ENCODE peak calls at places on chromosomes 5 and 9, in ten cellular contexts. One of them, this sample, is unnamed.

GRCh38 chr5:110343616-110344015 is 382.9 kb downstream of the TMEM232 start:
- DNase-seq in fibroblast of the conjunctiva: no peak
- DNase-seq in NCI-H2171: no peak
- DNase-seq in stimulated activated CD8-positive, alpha-beta memory T cell treated with anti-CD3 and anti-CD28 coated beads, Interleukin-7, amount 100 ng/mL, for 4 hours: no peak
- DNase-seq in fibroblast of pulmonary artery: no peak
- DNase-seq in SK-N-MC: no peak
- DNase-seq in T-helper 9 cell: no peak
- DNase-seq in A172: no peak
- DNase-seq in NCI-H1105 treated with DMSO at 0.1 percent for 48 hours: no peak
- DNase-seq in SW 1271: no peak
- DNase-seq in this sample: no peak

GRCh38 chr5:179380211-179381035 is 35.2 kb upstream of the ADAMTS2 start:
- DNase-seq in SW 1271: no peak
- DNase-seq in A172: no peak
- DNase-seq in T-helper 9 cell: no peak
- DNase-seq in fibroblast of the conjunctiva: no peak
- DNase-seq in NCI-H1105 treated with DMSO at 0.1 percent for 48 hours: no peak
- DNase-seq in stimulated activated CD8-positive, alpha-beta memory T cell treated with anti-CD3 and anti-CD28 coated beads, Interleukin-7, amount 100 ng/mL, for 4 hours: no peak
- DNase-seq in SK-N-MC: no peak
- DNase-seq in NCI-H2171: no peak
- DNase-seq in fibroblast of pulmonary artery: no peak
- DNase-seq in this sample: no peak

GRCh38 chr9:124783830-124784229 is 6.9 kb downstream of the OLFML2A start:
- DNase-seq in fibroblast of the conjunctiva: no peak
- DNase-seq in NCI-H1105 treated with DMSO at 0.1 percent for 48 hours: no peak
- DNase-seq in NCI-H2171: no peak
- DNase-seq in SK-N-MC: no peak
- DNase-seq in stimulated activated CD8-positive, alpha-beta memory T cell treated with anti-CD3 and anti-CD28 coated beads, Interleukin-7, amount 100 ng/mL, for 4 hours: no peak
- DNase-seq in SW 1271: no peak
- DNase-seq in T-helper 9 cell: no peak
- DNase-seq in A172: no peak
- DNase-seq in fibroblast of pulmonary artery: no peak
- DNase-seq in this sample: no peak

GRCh38 chr9:20358201-20358600 is 264.1 kb downstream of the MLLT3 start:
- DNase-seq in SK-N-MC: no peak
- DNase-seq in T-helper 9 cell: no peak
- DNase-seq in NCI-H1105 treated with DMSO at 0.1 percent for 48 hours: no peak
- DNase-seq in A172: no peak
- DNase-seq in stimulated activated CD8-positive, alpha-beta memory T cell treated with anti-CD3 and anti-CD28 coated beads, Interleukin-7, amount 100 ng/mL, for 4 hours: no peak
- DNase-seq in fibroblast of pulmonary artery: peak
- DNase-seq in SW 1271: no peak
- DNase-seq in fibroblast of the conjunctiva: peak
- DNase-seq in NCI-H2171: no peak
- DNase-seq in this sample: no peak

GRCh38 chr9:116369706-116370105 is 216.1 kb downstream of the PAPPA start:
- DNase-seq in fibroblast of pulmonary artery: no peak
- DNase-seq in stimulated activated CD8-positive, alpha-beta memory T cell treated with anti-CD3 and anti-CD28 coated beads, Interleukin-7, amount 100 ng/mL, for 4 hours: no peak
- DNase-seq in fibroblast of the conjunctiva: no peak
- DNase-seq in T-helper 9 cell: no peak
- DNase-seq in NCI-H2171: no peak
- DNase-seq in SW 1271: no peak
- DNase-seq in A172: no peak
- DNase-seq in NCI-H1105 treated with DMSO at 0.1 percent for 48 hours: no peak
- DNase-seq in SK-N-MC: no peak
- DNase-seq in this sample: no peak

GRCh38 chr9:129626944-129627297 is 958 bp downstream of the NTMT1 start:
- DNase-seq in fibroblast of the conjunctiva: no peak
- DNase-seq in SW 1271: peak
- DNase-seq in fibroblast of pulmonary artery: peak
- DNase-seq in NCI-H1105 treated with DMSO at 0.1 percent for 48 hours: no peak
- DNase-seq in stimulated activated CD8-positive, alpha-beta memory T cell treated with anti-CD3 and anti-CD28 coated beads, Interleukin-7, amount 100 ng/mL, for 4 hours: no peak
- DNase-seq in NCI-H2171: no peak
- DNase-seq in T-helper 9 cell: no peak
- DNase-seq in A172: peak
- DNase-seq in SK-N-MC: no peak
- DNase-seq in this sample: no peak

GRCh38 chr5:132049559-132049958 is 10.9 kb upstream of the IL3 start:
- DNase-seq in NCI-H2171: no peak
- DNase-seq in fibroblast of pulmonary artery: no peak
- DNase-seq in SW 1271: no peak
- DNase-seq in stimulated activated CD8-positive, alpha-beta memory T cell treated with anti-CD3 and anti-CD28 coated beads, Interleukin-7, amount 100 ng/mL, for 4 hours: no peak
- DNase-seq in NCI-H1105 treated with DMSO at 0.1 percent for 48 hours: no peak
- DNase-seq in fibroblast of the conjunctiva: no peak
- DNase-seq in T-helper 9 cell: no peak
- DNase-seq in A172: no peak
- DNase-seq in SK-N-MC: no peak
- DNase-seq in this sample: peak

GRCh38 chr5:115858396-115858795 is 16.7 kb downstream of the AP3S1 start:
- DNase-seq in fibroblast of the conjunctiva: no peak
- DNase-seq in NCI-H2171: no peak
- DNase-seq in A172: no peak
- DNase-seq in NCI-H1105 treated with DMSO at 0.1 percent for 48 hours: no peak
- DNase-seq in SW 1271: no peak
- DNase-seq in SK-N-MC: no peak
- DNase-seq in fibroblast of pulmonary artery: no peak
- DNase-seq in stimulated activated CD8-positive, alpha-beta memory T cell treated with anti-CD3 and anti-CD28 coated beads, Interleukin-7, amount 100 ng/mL, for 4 hours: no peak
- DNase-seq in T-helper 9 cell: no peak
- DNase-seq in this sample: no peak

GRCh38 chr5:124867064-124867707 is 120.7 kb upstream of the ZNF608 start:
- DNase-seq in NCI-H1105 treated with DMSO at 0.1 percent for 48 hours: no peak
- DNase-seq in fibroblast of the conjunctiva: no peak
- DNase-seq in fibroblast of pulmonary artery: peak
- DNase-seq in NCI-H2171: no peak
- DNase-seq in SK-N-MC: no peak
- DNase-seq in T-helper 9 cell: no peak
- DNase-seq in SW 1271: no peak
- DNase-seq in stimulated activated CD8-positive, alpha-beta memory T cell treated with anti-CD3 and anti-CD28 coated beads, Interleukin-7, amount 100 ng/mL, for 4 hours: no peak
- DNase-seq in A172: peak
- DNase-seq in this sample: no peak

GRCh38 chr5:178471666-178472065 is 118.5 kb downstream of the COL23A1 start:
- DNase-seq in SW 1271: no peak
- DNase-seq in A172: no peak
- DNase-seq in fibroblast of pulmonary artery: no peak
- DNase-seq in NCI-H1105 treated with DMSO at 0.1 percent for 48 hours: no peak
- DNase-seq in fibroblast of the conjunctiva: no peak
- DNase-seq in SK-N-MC: no peak
- DNase-seq in stimulated activated CD8-positive, alpha-beta memory T cell treated with anti-CD3 and anti-CD28 coated beads, Interleukin-7, amount 100 ng/mL, for 4 hours: no peak
- DNase-seq in NCI-H2171: no peak
- DNase-seq in T-helper 9 cell: no peak
- DNase-seq in this sample: no peak

GRCh38 chr9:129887210-129888084 is 52.2 kb downstream of the USP20 start:
- DNase-seq in NCI-H2171: no peak
- DNase-seq in SK-N-MC: no peak
- DNase-seq in stimulated activated CD8-positive, alpha-beta memory T cell treated with anti-CD3 and anti-CD28 coated beads, Interleukin-7, amount 100 ng/mL, for 4 hours: peak
- DNase-seq in A172: no peak
- DNase-seq in fibroblast of the conjunctiva: no peak
- DNase-seq in NCI-H1105 treated with DMSO at 0.1 percent for 48 hours: no peak
- DNase-seq in fibroblast of pulmonary artery: peak
- DNase-seq in T-helper 9 cell: peak
- DNase-seq in SW 1271: no peak
- DNase-seq in this sample: peak

GRCh38 chr5:52077941-52078825 is 694.9 kb downstream of the ISL1 start:
- DNase-seq in fibroblast of pulmonary artery: no peak
- DNase-seq in NCI-H1105 treated with DMSO at 0.1 percent for 48 hours: peak
- DNase-seq in A172: no peak
- DNase-seq in fibroblast of the conjunctiva: no peak
- DNase-seq in stimulated activated CD8-positive, alpha-beta memory T cell treated with anti-CD3 and anti-CD28 coated beads, Interleukin-7, amount 100 ng/mL, for 4 hours: no peak
- DNase-seq in T-helper 9 cell: no peak
- DNase-seq in NCI-H2171: no peak
- DNase-seq in SW 1271: no peak
- DNase-seq in SK-N-MC: no peak
- DNase-seq in this sample: no peak

GRCh38 chr9:137761032-137761431 is 116.5 kb upstream of the CACNA1B start:
- DNase-seq in stimulated activated CD8-positive, alpha-beta memory T cell treated with anti-CD3 and anti-CD28 coated beads, Interleukin-7, amount 100 ng/mL, for 4 hours: no peak
- DNase-seq in fibroblast of pulmonary artery: no peak
- DNase-seq in SK-N-MC: no peak
- DNase-seq in A172: no peak
- DNase-seq in T-helper 9 cell: no peak
- DNase-seq in NCI-H1105 treated with DMSO at 0.1 percent for 48 hours: no peak
- DNase-seq in fibroblast of the conjunctiva: no peak
- DNase-seq in SW 1271: no peak
- DNase-seq in NCI-H2171: no peak
- DNase-seq in this sample: no peak

GRCh38 chr5:96522635-96523355 is 89.7 kb upstream of the PCSK1 start:
- DNase-seq in SK-N-MC: no peak
- DNase-seq in fibroblast of pulmonary artery: no peak
- DNase-seq in T-helper 9 cell: no peak
- DNase-seq in stimulated activated CD8-positive, alpha-beta memory T cell treated with anti-CD3 and anti-CD28 coated beads, Interleukin-7, amount 100 ng/mL, for 4 hours: no peak
- DNase-seq in SW 1271: no peak
- DNase-seq in NCI-H2171: no peak
- DNase-seq in A172: no peak
- DNase-seq in fibroblast of the conjunctiva: no peak
- DNase-seq in NCI-H1105 treated with DMSO at 0.1 percent for 48 hours: no peak
- DNase-seq in this sample: no peak

GRCh38 chr5:151092750-151093149 is 11.9 kb upstream of the TNIP1 start:
- DNase-seq in SW 1271: peak
- DNase-seq in SK-N-MC: no peak
- DNase-seq in NCI-H1105 treated with DMSO at 0.1 percent for 48 hours: no peak
- DNase-seq in fibroblast of the conjunctiva: peak
- DNase-seq in stimulated activated CD8-positive, alpha-beta memory T cell treated with anti-CD3 and anti-CD28 coated beads, Interleukin-7, amount 100 ng/mL, for 4 hours: no peak
- DNase-seq in T-helper 9 cell: no peak
- DNase-seq in NCI-H2171: no peak
- DNase-seq in fibroblast of pulmonary artery: peak
- DNase-seq in A172: peak
- DNase-seq in this sample: no peak

GRCh38 chr5:81213070-81213469 is 20.1 kb upstream of the CKMT2 start:
- DNase-seq in fibroblast of the conjunctiva: no peak
- DNase-seq in stimulated activated CD8-positive, alpha-beta memory T cell treated with anti-CD3 and anti-CD28 coated beads, Interleukin-7, amount 100 ng/mL, for 4 hours: no peak
- DNase-seq in SW 1271: no peak
- DNase-seq in NCI-H2171: no peak
- DNase-seq in T-helper 9 cell: no peak
- DNase-seq in SK-N-MC: no peak
- DNase-seq in NCI-H1105 treated with DMSO at 0.1 percent for 48 hours: no peak
- DNase-seq in fibroblast of pulmonary artery: no peak
- DNase-seq in A172: no peak
- DNase-seq in this sample: no peak

GRCh38 chr5:132251220-132251725 is 6.2 kb upstream of the PDLIM4 start:
- DNase-seq in SW 1271: no peak
- DNase-seq in stimulated activated CD8-positive, alpha-beta memory T cell treated with anti-CD3 and anti-CD28 coated beads, Interleukin-7, amount 100 ng/mL, for 4 hours: no peak
- DNase-seq in NCI-H1105 treated with DMSO at 0.1 percent for 48 hours: no peak
- DNase-seq in NCI-H2171: no peak
- DNase-seq in fibroblast of pulmonary artery: peak
- DNase-seq in fibroblast of the conjunctiva: no peak
- DNase-seq in T-helper 9 cell: no peak
- DNase-seq in SK-N-MC: no peak
- DNase-seq in A172: peak
- DNase-seq in this sample: no peak

GRCh38 chr5:81393783-81394718 is at the start of gene ACOT12:
- DNase-seq in A172: no peak
- DNase-seq in fibroblast of the conjunctiva: no peak
- DNase-seq in NCI-H2171: no peak
- DNase-seq in SK-N-MC: no peak
- DNase-seq in stimulated activated CD8-positive, alpha-beta memory T cell treated with anti-CD3 and anti-CD28 coated beads, Interleukin-7, amount 100 ng/mL, for 4 hours: no peak
- DNase-seq in fibroblast of pulmonary artery: peak
- DNase-seq in T-helper 9 cell: no peak
- DNase-seq in NCI-H1105 treated with DMSO at 0.1 percent for 48 hours: no peak
- DNase-seq in SW 1271: no peak
- DNase-seq in this sample: no peak

GRCh38 chr9:100602302-100602930 is 24.5 kb downstream of the CAVIN4 start:
- DNase-seq in NCI-H2171: peak
- DNase-seq in fibroblast of pulmonary artery: peak
- DNase-seq in stimulated activated CD8-positive, alpha-beta memory T cell treated with anti-CD3 and anti-CD28 coated beads, Interleukin-7, amount 100 ng/mL, for 4 hours: no peak
- DNase-seq in SK-N-MC: peak
- DNase-seq in T-helper 9 cell: no peak
- DNase-seq in NCI-H1105 treated with DMSO at 0.1 percent for 48 hours: peak
- DNase-seq in SW 1271: peak
- DNase-seq in fibroblast of the conjunctiva: no peak
- DNase-seq in A172: peak
- DNase-seq in this sample: no peak

GRCh38 chr5:38426493-38426892 is 130.0 kb downstream of the LIFR start:
- DNase-seq in A172: no peak
- DNase-seq in SK-N-MC: no peak
- DNase-seq in NCI-H1105 treated with DMSO at 0.1 percent for 48 hours: no peak
- DNase-seq in NCI-H2171: peak
- DNase-seq in SW 1271: no peak
- DNase-seq in T-helper 9 cell: no peak
- DNase-seq in stimulated activated CD8-positive, alpha-beta memory T cell treated with anti-CD3 and anti-CD28 coated beads, Interleukin-7, amount 100 ng/mL, for 4 hours: no peak
- DNase-seq in fibroblast of the conjunctiva: no peak
- DNase-seq in fibroblast of pulmonary artery: peak
- DNase-seq in this sample: no peak

GRCh38 chr5:68648944-68649874 is 433.7 kb downstream of the PIK3R1 start:
- DNase-seq in fibroblast of the conjunctiva: no peak
- DNase-seq in T-helper 9 cell: no peak
- DNase-seq in stimulated activated CD8-positive, alpha-beta memory T cell treated with anti-CD3 and anti-CD28 coated beads, Interleukin-7, amount 100 ng/mL, for 4 hours: no peak
- DNase-seq in fibroblast of pulmonary artery: no peak
- DNase-seq in NCI-H2171: no peak
- DNase-seq in SW 1271: no peak
- DNase-seq in SK-N-MC: no peak
- DNase-seq in NCI-H1105 treated with DMSO at 0.1 percent for 48 hours: no peak
- DNase-seq in A172: no peak
- DNase-seq in this sample: no peak

GRCh38 chr5:33321026-33321425 is 119.7 kb upstream of the TARS1 start:
- DNase-seq in fibroblast of pulmonary artery: peak
- DNase-seq in SW 1271: no peak
- DNase-seq in T-helper 9 cell: no peak
- DNase-seq in NCI-H1105 treated with DMSO at 0.1 percent for 48 hours: no peak
- DNase-seq in SK-N-MC: no peak
- DNase-seq in stimulated activated CD8-positive, alpha-beta memory T cell treated with anti-CD3 and anti-CD28 coated beads, Interleukin-7, amount 100 ng/mL, for 4 hours: no peak
- DNase-seq in fibroblast of the conjunctiva: peak
- DNase-seq in A172: peak
- DNase-seq in NCI-H2171: no peak
- DNase-seq in this sample: no peak

GRCh38 chr9:137161558-137162483 is 8.0 kb downstream of the LRRC26 start:
- DNase-seq in NCI-H1105 treated with DMSO at 0.1 percent for 48 hours: no peak
- DNase-seq in fibroblast of pulmonary artery: no peak
- DNase-seq in SK-N-MC: no peak
- DNase-seq in A172: no peak
- DNase-seq in SW 1271: no peak
- DNase-seq in fibroblast of the conjunctiva: no peak
- DNase-seq in NCI-H2171: no peak
- DNase-seq in T-helper 9 cell: no peak
- DNase-seq in stimulated activated CD8-positive, alpha-beta memory T cell treated with anti-CD3 and anti-CD28 coated beads, Interleukin-7, amount 100 ng/mL, for 4 hours: no peak
- DNase-seq in this sample: no peak

GRCh38 chr9:7174884-7175283 is 417.1 kb downstream of the KDM4C start:
- DNase-seq in SK-N-MC: no peak
- DNase-seq in NCI-H1105 treated with DMSO at 0.1 percent for 48 hours: no peak
- DNase-seq in T-helper 9 cell: no peak
- DNase-seq in stimulated activated CD8-positive, alpha-beta memory T cell treated with anti-CD3 and anti-CD28 coated beads, Interleukin-7, amount 100 ng/mL, for 4 hours: no peak
- DNase-seq in SW 1271: no peak
- DNase-seq in NCI-H2171: no peak
- DNase-seq in A172: no peak
- DNase-seq in fibroblast of the conjunctiva: no peak
- DNase-seq in fibroblast of pulmonary artery: no peak
- DNase-seq in this sample: no peak

GRCh38 chr9:16247188-16247875 is 623.1 kb downstream of the BNC2 start:
- DNase-seq in stimulated activated CD8-positive, alpha-beta memory T cell treated with anti-CD3 and anti-CD28 coated beads, Interleukin-7, amount 100 ng/mL, for 4 hours: no peak
- DNase-seq in NCI-H2171: no peak
- DNase-seq in SK-N-MC: no peak
- DNase-seq in NCI-H1105 treated with DMSO at 0.1 percent for 48 hours: no peak
- DNase-seq in A172: peak
- DNase-seq in fibroblast of pulmonary artery: peak
- DNase-seq in fibroblast of the conjunctiva: no peak
- DNase-seq in SW 1271: no peak
- DNase-seq in T-helper 9 cell: no peak
- DNase-seq in this sample: no peak

GRCh38 chr9:87836951-87837715 is 45.5 kb upstream of the SPATA31E1 start:
- DNase-seq in NCI-H1105 treated with DMSO at 0.1 percent for 48 hours: no peak
- DNase-seq in A172: no peak
- DNase-seq in stimulated activated CD8-positive, alpha-beta memory T cell treated with anti-CD3 and anti-CD28 coated beads, Interleukin-7, amount 100 ng/mL, for 4 hours: no peak
- DNase-seq in fibroblast of pulmonary artery: no peak
- DNase-seq in NCI-H2171: no peak
- DNase-seq in fibroblast of the conjunctiva: peak
- DNase-seq in SW 1271: no peak
- DNase-seq in SK-N-MC: no peak
- DNase-seq in T-helper 9 cell: no peak
- DNase-seq in this sample: no peak

GRCh38 chr5:135398160-135398854 is 724 bp downstream of the MACROH2A1 start:
- DNase-seq in NCI-H2171: peak
- DNase-seq in T-helper 9 cell: peak
- DNase-seq in NCI-H1105 treated with DMSO at 0.1 percent for 48 hours: peak
- DNase-seq in fibroblast of pulmonary artery: peak
- DNase-seq in stimulated activated CD8-positive, alpha-beta memory T cell treated with anti-CD3 and anti-CD28 coated beads, Interleukin-7, amount 100 ng/mL, for 4 hours: no peak
- DNase-seq in SK-N-MC: no peak
- DNase-seq in fibroblast of the conjunctiva: no peak
- DNase-seq in SW 1271: no peak
- DNase-seq in A172: peak
- DNase-seq in this sample: no peak

GRCh38 chr9:124293712-124294504 is 36.2 kb downstream of the NEK6 start:
- DNase-seq in SK-N-MC: no peak
- DNase-seq in fibroblast of pulmonary artery: no peak
- DNase-seq in fibroblast of the conjunctiva: no peak
- DNase-seq in stimulated activated CD8-positive, alpha-beta memory T cell treated with anti-CD3 and anti-CD28 coated beads, Interleukin-7, amount 100 ng/mL, for 4 hours: no peak
- DNase-seq in T-helper 9 cell: no peak
- DNase-seq in NCI-H2171: no peak
- DNase-seq in SW 1271: no peak
- DNase-seq in NCI-H1105 treated with DMSO at 0.1 percent for 48 hours: peak
- DNase-seq in A172: no peak
- DNase-seq in this sample: no peak